ENCODE peak calls at places on chromosome 10, in eight cellular contexts. Y is HTR-8/SVneo, Z is T-helper 9 cell, V is mesothelial cell of epicardium, U is posterior vena cava, F is HT1080, J is CD14-positive monocyte, E is left ventricle myocardium superior. K is an unnamed sample.

GRCh38 chr10:21329995-21330627 is 195.4 kb downstream of the SKIDA1 start:
- DNase-seq in Y (no peak), U (no peak), Z (no peak), V (no peak), J (no peak), F (peak; percentile 87), E (no peak), K (no peak)

GRCh38 chr10:11875499-11876281 is 52.5 kb downstream of the PROSER2 start:
- DNase-seq in J (no peak), Y (peak; percentile 84), U (peak; percentile 94), Z (no peak), F (peak; percentile 81), E (peak; percentile 86), V (peak; percentile 64), K (no peak)

GRCh38 chr10:5595591-5596590 is 70.5 kb downstream of the ASB13 start:
- DNase-seq in J (no peak), V (no peak), E (no peak), F (peak; percentile 95), Z (no peak), Y (peak; percentile 79), U (no peak), K (no peak)

GRCh38 chr10:34710391-34710751 is 104.7 kb downstream of the PARD3 start:
- DNase-seq in U (no peak), Z (no peak), Y (peak; percentile 66), E (no peak), V (no peak), F (peak; percentile 62), J (no peak), K (no peak)

GRCh38 chr10:102648889-102649752 is 4.8 kb downstream of the TRIM8 start:
- DNase-seq in J (no peak), F (no peak), Z (no peak), E (peak; percentile 65), Y (no peak), U (no peak), V (no peak), K (no peak)

GRCh38 chr10:91713471-91714072 is 80.7 kb upstream of the PPP1R3C start:
- DNase-seq in Y (no peak), Z (no peak), E (no peak), F (no peak), U (no peak), J (no peak), V (no peak), K (no peak)

GRCh38 chr10:63681965-63682704 is 160.9 kb downstream of the REEP3 start:
- DNase-seq in V (no peak), U (no peak), J (no peak), Z (no peak), Y (no peak), F (peak; percentile 45), E (no peak), K (no peak)

GRCh38 chr10:26516540-26517101 is 78.5 kb downstream of the APBB1IP start:
- DNase-seq in E (no peak), Z (no peak), Y (no peak), J (no peak), F (peak; percentile 20), V (no peak), U (no peak), K (no peak)

GRCh38 chr10:58431903-58432302 is 46.7 kb downstream of the TFAM start:
- DNase-seq in Z (no peak), U (no peak), Y (no peak), F (no peak), J (no peak), V (no peak), E (no peak), K (no peak)

GRCh38 chr10:95820363-95820762 is 64.4 kb downstream of the ENTPD1 start:
- DNase-seq in U (no peak), F (no peak), Z (no peak), V (no peak), J (no peak), Y (no peak), E (no peak), K (no peak)

GRCh38 chr10:21524526-21525366 is 736 bp downstream of the SKIDA1 start:
- DNase-seq in J (no peak), E (peak; percentile 38), U (no peak), Z (no peak), F (no peak), V (no peak), Y (no peak), K (no peak)

GRCh38 chr10:69674786-69675185 is 44.7 kb downstream of the FAM241B start:
- DNase-seq in Z (no peak), V (no peak), F (no peak), J (no peak), E (no peak), Y (no peak), U (no peak), K (no peak)

GRCh38 chr10:132929953-132930640 is 12.3 kb downstream of the CFAP46 start:
- DNase-seq in V (no peak), F (no peak), Z (no peak), Y (no peak), J (no peak), U (peak; percentile 24), E (peak; percentile 18), K (no peak)

GRCh38 chr10:133611079-133611478 is 15.5 kb downstream of the FRG2B start:
- DNase-seq in U (no peak), Y (no peak), V (no peak), J (no peak), Z (no peak), F (no peak), E (no peak), K (no peak)

GRCh38 chr10:18822156-18822555 is 162.9 kb downstream of the ARL5B start:
- DNase-seq in V (peak; percentile 39), F (no peak), Y (no peak), E (no peak), U (no peak), Z (no peak), J (no peak), K (no peak)

GRCh38 chr10:95542761-95543160 is 18.4 kb downstream of the SORBS1 start:
- DNase-seq in Z (no peak), U (no peak), Y (no peak), E (no peak), F (no peak), J (no peak), V (no peak), K (no peak)

GRCh38 chr10:18328941-18329340 is 188.7 kb downstream of the CACNB2 start:
- DNase-seq in U (no peak), V (no peak), E (no peak), F (no peak), Y (no peak), Z (no peak), J (no peak), K (no peak)

GRCh38 chr10:42987121-42987541 is 89.7 kb upstream of the RET start:
- DNase-seq in U (peak; percentile 72), Y (no peak), F (no peak), V (peak; percentile 33), J (peak; percentile 37), Z (no peak), E (no peak), K (no peak)

GRCh38 chr10:51291961-51292360 is 217.7 kb downstream of the PRKG1 start:
- DNase-seq in U (no peak), J (no peak), Z (no peak), Y (no peak), V (no peak), F (no peak), E (no peak), K (no peak)

GRCh38 chr10:126671402-126671975 is 996 bp upstream of the C10orf90 start:
- DNase-seq in Z (no peak), Y (no peak), E (no peak), F (no peak), V (no peak), U (no peak), J (no peak), K (no peak)

K was measured in T follicular helper cell.